ENCODE peak calls at places on chromosomes 16 and 17, in six cellular contexts. O is H54; J is choroid plexus epithelial cell; C is activated CD4-positive, CD25-positive, alpha-beta regulatory T cell treated with anti-CD3 and anti-CD28 coated beads, Interleukin-2, amount 50 U/mL, for 16 hours; X is ELR; Z is H4. H is an unnamed sample.

GRCh38 chr16:14389359-14389758 is 240.7 kb downstream of the PARN start:
- DNase-seq in O (no peak), X (no peak), J (no peak), Z (no peak), C (no peak), H (no peak)

GRCh38 chr17:75065562-75066151 is 18.6 kb downstream of the KCTD2 start:
- DNase-seq in Z (no peak), X (peak), C (no peak), O (peak), J (peak), H (no peak)

GRCh38 chr17:8386841-8387240 is 3.8 kb upstream of the RPL26 start:
- DNase-seq in X (no peak), J (no peak), O (no peak), C (no peak), Z (no peak), H (no peak)

GRCh38 chr17:38410201-38410600 is 18.1 kb upstream of the ARHGAP23 start:
- DNase-seq in X (no peak), O (no peak), C (no peak), J (no peak), Z (no peak), H (no peak)

GRCh38 chr17:27817731-27818130 is 17.4 kb upstream of the NOS2 start:
- DNase-seq in C (no peak), J (no peak), Z (no peak), X (peak), O (no peak), H (no peak)

GRCh38 chr16:58018803-58019202 is 6.8 kb upstream of the MMP15 start:
- DNase-seq in J (no peak), Z (no peak), X (no peak), C (no peak), O (no peak), H (no peak)

GRCh38 chr17:48735057-48735341 is 6.4 kb upstream of the HOXB13 start:
- DNase-seq in C (no peak), Z (no peak), J (no peak), O (no peak), X (no peak), H (no peak)

GRCh38 chr16:67934306-67935095 is 2.1 kb downstream of the PSMB10 start:
- DNase-seq in C (no peak), X (no peak), O (no peak), Z (no peak), J (peak), H (no peak)

GRCh38 chr17:75181608-75182318 is 996 bp downstream of the SUMO2 start:
- DNase-seq in O (no peak), Z (no peak), C (no peak), X (peak), J (peak), H (peak)